ENCODE peak calls at places on chromosome X, in five cellular contexts. S, M, B, L and H are unnamed samples.

GRCh38 chrX:115639481-115639880 is 78.5 kb downstream of the PLS3 start:
- DNase-seq in L (no peak), B (no peak), M (no peak), S (peak), H (no peak)

GRCh38 chrX:115018040-115018647 is 728 bp upstream of the IL13RA2 start:
- DNase-seq in B (no peak), L (no peak), M (no peak), S (peak), H (no peak)

GRCh38 chrX:43655151-43655676 is 885 bp upstream of the MAOA start:
- DNase-seq in B (peak), L (peak), S (peak), M (peak), H (peak)

GRCh38 chrX:1468250-1468772 is 15.6 kb upstream of the ASMTL start:
- DNase-seq in M (no peak), S (no peak), L (no peak), B (peak), H (peak)

GRCh38 chrX:30060718-30061117 is 154.6 kb upstream of the MAGEB2 start:
- DNase-seq in S (peak), M (no peak), L (no peak), B (no peak), H (no peak)

GRCh38 chrX:1661048-1661921 is 46.4 kb downstream of the ASMT start:
- DNase-seq in B (peak), S (peak), L (no peak), M (peak), H (no peak)

GRCh38 chrX:133413218-133413925 is 1.9 kb downstream of the GPC4 start:
- DNase-seq in B (no peak), S (peak), L (peak), M (peak), H (peak)

GRCh38 chrX:85620466-85620865 is 241.0 kb upstream of the POF1B start:
- DNase-seq in M (no peak), S (no peak), B (no peak), L (no peak), H (no peak)

GRCh38 chrX:24133280-24133679 is 16.2 kb upstream of the ZFX start:
- DNase-seq in B (no peak), M (no peak), S (no peak), L (no peak), H (no peak)

GRCh38 chrX:39809326-39809725 is 288.4 kb downstream of the BCOR start:
- DNase-seq in B (no peak), S (no peak), M (no peak), L (no peak), H (no peak)

GRCh38 chrX:120732461-120732860 is 102.6 kb upstream of the C1GALT1C1 start:
- DNase-seq in L (no peak), M (no peak), B (no peak), S (no peak), H (no peak)

GRCh38 chrX:150456466-150456865 is 93.3 kb downstream of the MAMLD1 start:
- DNase-seq in B (no peak), L (no peak), M (no peak), S (no peak), H (no peak)

GRCh38 chrX:46573331-46573895 is at the start of gene CHST7:
- DNase-seq in M (peak), S (peak), B (peak), L (peak), H (peak)

GRCh38 chrX:16786791-16787735 is 797 bp downstream of the TXLNG start:
- DNase-seq in M (peak), L (peak), S (peak), B (no peak), H (peak)

GRCh38 chrX:113868169-113868568 is 715.7 kb upstream of the HTR2C start:
- DNase-seq in M (no peak), L (no peak), S (peak), B (no peak), H (no peak)

GRCh38 chrX:69626129-69626528 is 10.2 kb downstream of the EDA start:
- DNase-seq in L (no peak), B (no peak), M (no peak), S (no peak), H (no peak)

GRCh38 chrX:151985955-151986354 is 11.5 kb upstream of the GABRE start:
- DNase-seq in B (peak), M (no peak), L (no peak), S (no peak), H (no peak)

GRCh38 chrX:47145408-47146120 is 543 bp downstream of the RBM10 start:
- DNase-seq in S (no peak), B (peak), M (peak), L (no peak), H (peak)

GRCh38 chrX:48957477-48957826 is at the start of gene OTUD5:
- DNase-seq in L (peak), S (peak), B (no peak), M (no peak), H (no peak)

GRCh38 chrX:68998716-68999115 is 166.5 kb downstream of the PJA1 start:
- DNase-seq in L (no peak), M (no peak), S (peak), B (no peak), H (no peak)

GRCh38 chrX:8083276-8083675 is 87.8 kb downstream of the VCX2 start:
- DNase-seq in S (no peak), B (no peak), M (no peak), L (no peak), H (no peak)

GRCh38 chrX:136262241-136262640 is 11.0 kb upstream of the MAP7D3 start:
- DNase-seq in B (no peak), S (no peak), M (no peak), L (no peak), H (no peak)

GRCh38 chrX:46444011-46444410 is 101.2 kb downstream of the ZNF674 start:
- DNase-seq in S (no peak), L (no peak), B (no peak), M (no peak), H (no peak)

GRCh38 chrX:40267334-40268118 is 169.8 kb upstream of the BCOR start:
- DNase-seq in M (no peak), L (no peak), S (no peak), B (no peak), H (peak)

GRCh38 chrX:149937881-149938426 is 337 bp downstream of the EOLA2 start:
- DNase-seq in M (peak), S (peak), L (no peak), B (peak), H (peak)

GRCh38 chrX:21926116-21926515 is 14.4 kb upstream of the SMS start:
- DNase-seq in L (no peak), M (no peak), B (no peak), S (no peak), H (no peak)

GRCh38 chrX:134545524-134545923 is 85.6 kb downstream of the HPRT1 start:
- DNase-seq in M (no peak), S (peak), B (no peak), L (no peak), H (no peak)

GRCh38 chrX:134543201-134543797 is 83.3 kb downstream of the HPRT1 start:
- DNase-seq in M (no peak), L (no peak), S (peak), B (no peak), H (no peak)

GRCh38 chrX:134546187-134546586 is 86.2 kb downstream of the HPRT1 start:
- DNase-seq in B (no peak), L (no peak), S (peak), M (no peak), H (no peak)

GRCh38 chrX:134544189-134544588 is 84.2 kb downstream of the HPRT1 start:
- DNase-seq in S (no peak), B (no peak), M (no peak), L (no peak), H (no peak)

GRCh38 chrX:134544614-134545255 is 84.8 kb downstream of the HPRT1 start:
- DNase-seq in L (no peak), S (peak), B (no peak), M (no peak), H (no peak)
- H3K4me3 ChIP-seq in L (peak), S (peak), B (peak), M (no peak), H (peak)

GRCh38 chrX:71106427-71106826 is at the start of gene CXorf65:
- DNase-seq in S (no peak), M (no peak), L (no peak), B (no peak), H (no peak)

GRCh38 chrX:71107245-71107644 is 705 bp upstream of the CXorf65 start:
- DNase-seq in S (no peak), L (no peak), B (no peak), M (no peak), H (no peak)

GRCh38 chrX:71107762-71108360 is 1.3 kb upstream of the CXorf65 start:
- DNase-seq in L (no peak), S (no peak), M (no peak), B (no peak), H (no peak)

GRCh38 chrX:71111851-71112468 is 583 bp upstream of the IL2RG start:
- DNase-seq in B (no peak), S (no peak), M (no peak), L (no peak), H (no peak)

GRCh38 chrX:71111141-71111843 is at the start of gene IL2RG:
- DNase-seq in S (no peak), L (no peak), M (no peak), B (peak), H (no peak)
- H3K27ac ChIP-seq in S (no peak), L (no peak), M (no peak), B (peak), H (no peak)

GRCh38 chrX:129679856-129680255 is 25.1 kb upstream of the APLN start:
- DNase-seq in M (no peak), L (no peak), B (no peak), S (no peak), H (no peak)

GRCh38 chrX:129682979-129683378 is 28.2 kb upstream of the APLN start:
- DNase-seq in M (no peak), B (no peak), L (no peak), S (no peak), H (no peak)

GRCh38 chrX:129678881-129679195 is 24.1 kb upstream of the APLN start:
- DNase-seq in B (no peak), S (no peak), L (no peak), M (no peak), H (no peak)

GRCh38 chrX:129678176-129678880 is 23.6 kb upstream of the APLN start:
- DNase-seq in M (no peak), S (peak), L (peak), B (peak), H (peak)
- TF ChIP-seq CTCF in M (no peak), S (no peak), L (peak), B (peak), H (no peak)

GRCh38 chrX:66632986-66633385 is 5.9 kb downstream of the EDA2R start:
- DNase-seq in L (no peak), B (no peak), M (no peak), S (no peak), H (no peak)

GRCh38 chrX:66634272-66634671 is 4.6 kb downstream of the EDA2R start:
- DNase-seq in M (no peak), S (no peak), B (no peak), L (no peak), H (no peak)

GRCh38 chrX:66633541-66633940 is 5.3 kb downstream of the EDA2R start:
- DNase-seq in L (no peak), S (no peak), B (no peak), M (peak), H (no peak)

GRCh38 chrX:66635360-66635759 is 3.5 kb downstream of the EDA2R start:
- DNase-seq in S (no peak), L (no peak), M (peak), B (no peak), H (no peak)

GRCh38 chrX:66632473-66632872 is 6.4 kb downstream of the EDA2R start:
- DNase-seq in M (no peak), B (no peak), S (no peak), L (no peak), H (no peak)
- H3K4me3 ChIP-seq in M (no peak), B (no peak), S (no peak), L (no peak), H (no peak)

GRCh38 chrX:130109429-130110378 is 593 bp downstream of the ELF4 start:
- DNase-seq in B (no peak), M (no peak), S (peak), L (peak), H (peak)

GRCh38 chrX:130111935-130112221 is 1.6 kb upstream of the ELF4 start:
- DNase-seq in M (no peak), L (no peak), S (no peak), B (no peak), H (no peak)

GRCh38 chrX:130108647-130109428 is 1.5 kb downstream of the ELF4 start:
- DNase-seq in M (no peak), B (peak), L (peak), S (no peak), H (no peak)

GRCh38 chrX:130110379-130111219 is at the start of gene ELF4:
- DNase-seq in S (peak), B (peak), M (peak), L (peak), H (peak)

GRCh38 chrX:130111220-130111934 is 1.1 kb upstream of the ELF4 start:
- DNase-seq in S (peak), M (no peak), L (peak), B (peak), H (no peak)
- H3K27ac ChIP-seq in S (no peak), M (peak), L (peak), B (peak), H (peak)

GRCh38 chrX:119147486-119147885 is 19.9 kb upstream of the KIAA1210 start:
- DNase-seq in S (no peak), L (no peak), M (no peak), B (no peak), H (no peak)

GRCh38 chrX:119150163-119151135 is 22.8 kb upstream of the KIAA1210 start:
- DNase-seq in S (peak), L (peak), M (peak), B (no peak), H (no peak)

GRCh38 chrX:119145241-119145653 is 17.6 kb upstream of the KIAA1210 start:
- DNase-seq in M (no peak), L (no peak), B (peak), S (peak), H (no peak)
- TF ChIP-seq CTCF in M (peak), L (peak), B (no peak), S (peak), H (no peak)

GRCh38 chrX:104310657-104311056 is 55.9 kb upstream of the ESX1 start:
- DNase-seq in L (no peak), B (no peak), S (no peak), M (no peak), H (no peak)

GRCh38 chrX:104307341-104307740 is 52.6 kb upstream of the ESX1 start:
- DNase-seq in B (no peak), S (no peak), L (no peak), M (no peak), H (no peak)

GRCh38 chrX:104309169-104309568 is 54.4 kb upstream of the ESX1 start:
- DNase-seq in S (peak), B (no peak), L (no peak), M (no peak), H (no peak)

GRCh38 chrX:104306180-104306579 is 51.4 kb upstream of the ESX1 start:
- DNase-seq in L (no peak), M (no peak), B (no peak), S (no peak), H (no peak)

GRCh38 chrX:104310084-104310483 is 55.4 kb upstream of the ESX1 start:
- DNase-seq in L (no peak), M (no peak), B (no peak), S (no peak), H (no peak)
- H3K4me3 ChIP-seq in L (no peak), M (no peak), B (no peak), S (no peak), H (peak)